ENCODE peak calls at places on chromosomes 16 and 17, in ten cellular contexts. One of them, this sample, is unnamed.
A peak's percentile ranks its signal among the peaks of the same experiment; 100 is the strongest.

GRCh38 chr16:85969159-85969558 is 70.2 kb downstream of the IRF8 start:
- DNase-seq in esophagus muscularis mucosa: no peak
- DNase-seq in Peyer's patch: no peak
- DNase-seq in neural crest cell: no peak
- DNase-seq in gastrocnemius medialis: no peak
- DNase-seq in fibroblast of lung: peak; percentile 80
- DNase-seq in fibroblast of the aortic adventitia: peak; percentile 46
- DNase-seq in GM13977: no peak
- DNase-seq in nephron progenitor cell: no peak
- DNase-seq in PC-3: no peak
- DNase-seq in this sample: no peak

GRCh38 chr17:38464723-38465419 is 36.6 kb downstream of the ARHGAP23 start:
- DNase-seq in fibroblast of lung: peak; percentile 96
- DNase-seq in neural crest cell: no peak
- DNase-seq in esophagus muscularis mucosa: peak; percentile 95
- DNase-seq in gastrocnemius medialis: peak; percentile 55
- DNase-seq in PC-3: no peak
- DNase-seq in GM13977: peak; percentile 6
- DNase-seq in fibroblast of the aortic adventitia: peak; percentile 96
- DNase-seq in nephron progenitor cell: peak; percentile 71
- DNase-seq in Peyer's patch: peak; percentile 75
- DNase-seq in this sample: no peak

GRCh38 chr17:56594528-56595418 is 1.3 kb downstream of the NOG start:
- DNase-seq in fibroblast of the aortic adventitia: no peak
- DNase-seq in fibroblast of lung: peak; percentile 30
- DNase-seq in esophagus muscularis mucosa: no peak
- DNase-seq in neural crest cell: peak; percentile 40
- DNase-seq in PC-3: peak; percentile 56
- DNase-seq in gastrocnemius medialis: peak; percentile 19
- DNase-seq in nephron progenitor cell: no peak
- DNase-seq in GM13977: peak; percentile 48
- DNase-seq in Peyer's patch: peak; percentile 46
- DNase-seq in this sample: peak; percentile 21

GRCh38 chr16:64343061-64343819 is 778.6 kb downstream of the CDH11 start:
- DNase-seq in fibroblast of lung: no peak
- DNase-seq in gastrocnemius medialis: no peak
- DNase-seq in nephron progenitor cell: no peak
- DNase-seq in PC-3: no peak
- DNase-seq in fibroblast of the aortic adventitia: no peak
- DNase-seq in Peyer's patch: no peak
- DNase-seq in esophagus muscularis mucosa: no peak
- DNase-seq in neural crest cell: no peak
- DNase-seq in GM13977: no peak
- DNase-seq in this sample: no peak

GRCh38 chr17:27535178-27535928 is 79.1 kb downstream of the KSR1 start:
- DNase-seq in GM13977: no peak
- DNase-seq in gastrocnemius medialis: no peak
- DNase-seq in neural crest cell: no peak
- DNase-seq in fibroblast of the aortic adventitia: no peak
- DNase-seq in fibroblast of lung: peak; percentile 27
- DNase-seq in Peyer's patch: peak; percentile 75
- DNase-seq in PC-3: no peak
- DNase-seq in nephron progenitor cell: no peak
- DNase-seq in esophagus muscularis mucosa: no peak
- DNase-seq in this sample: no peak

GRCh38 chr17:31523862-31524730 is 132.6 kb downstream of the RAB11FIP4 start:
- DNase-seq in fibroblast of lung: no peak
- DNase-seq in gastrocnemius medialis: no peak
- DNase-seq in nephron progenitor cell: no peak
- DNase-seq in neural crest cell: no peak
- DNase-seq in fibroblast of the aortic adventitia: no peak
- DNase-seq in Peyer's patch: no peak
- DNase-seq in PC-3: no peak
- DNase-seq in GM13977: no peak
- DNase-seq in esophagus muscularis mucosa: no peak
- DNase-seq in this sample: no peak

GRCh38 chr17:41768682-41769288 is 17.7 kb downstream of the JUP start:
- DNase-seq in neural crest cell: no peak
- DNase-seq in Peyer's patch: no peak
- DNase-seq in PC-3: no peak
- DNase-seq in fibroblast of the aortic adventitia: no peak
- DNase-seq in esophagus muscularis mucosa: no peak
- DNase-seq in fibroblast of lung: no peak
- DNase-seq in nephron progenitor cell: no peak
- DNase-seq in gastrocnemius medialis: no peak
- DNase-seq in GM13977: no peak
- DNase-seq in this sample: no peak

GRCh38 chr17:4026255-4026654 is 62.0 kb upstream of the ATP2A3 start:
- DNase-seq in esophagus muscularis mucosa: no peak
- DNase-seq in GM13977: no peak
- DNase-seq in fibroblast of lung: no peak
- DNase-seq in nephron progenitor cell: no peak
- DNase-seq in neural crest cell: no peak
- DNase-seq in Peyer's patch: no peak
- DNase-seq in fibroblast of the aortic adventitia: no peak
- DNase-seq in PC-3: no peak
- DNase-seq in gastrocnemius medialis: no peak
- DNase-seq in this sample: no peak

GRCh38 chr16:59148312-59148711 is 414.2 kb upstream of the GOT2 start:
- DNase-seq in neural crest cell: no peak
- DNase-seq in gastrocnemius medialis: no peak
- DNase-seq in fibroblast of the aortic adventitia: no peak
- DNase-seq in Peyer's patch: no peak
- DNase-seq in nephron progenitor cell: no peak
- DNase-seq in PC-3: no peak
- DNase-seq in esophagus muscularis mucosa: no peak
- DNase-seq in GM13977: no peak
- DNase-seq in fibroblast of lung: no peak
- DNase-seq in this sample: no peak

GRCh38 chr17:32112416-32112815 is 29.9 kb upstream of the RHOT1 start:
- DNase-seq in fibroblast of lung: no peak
- DNase-seq in gastrocnemius medialis: no peak
- DNase-seq in fibroblast of the aortic adventitia: no peak
- DNase-seq in PC-3: no peak
- DNase-seq in neural crest cell: no peak
- DNase-seq in esophagus muscularis mucosa: no peak
- DNase-seq in GM13977: no peak
- DNase-seq in nephron progenitor cell: no peak
- DNase-seq in Peyer's patch: no peak
- DNase-seq in this sample: no peak

GRCh38 chr16:660459-661183 is 7.3 kb upstream of the RHOT2 start:
- DNase-seq in fibroblast of lung: peak; percentile 60
- DNase-seq in fibroblast of the aortic adventitia: peak; percentile 89
- DNase-seq in gastrocnemius medialis: peak; percentile 66
- DNase-seq in GM13977: peak; percentile 98
- DNase-seq in Peyer's patch: peak; percentile 94
- DNase-seq in nephron progenitor cell: peak; percentile 88
- DNase-seq in esophagus muscularis mucosa: peak; percentile 97
- DNase-seq in neural crest cell: peak; percentile 75
- DNase-seq in PC-3: peak; percentile 79
- DNase-seq in this sample: peak; percentile 69

GRCh38 chr17:28741358-28742349 is 2.2 kb upstream of the TRAF4 start:
- DNase-seq in Peyer's patch: peak; percentile 75
- DNase-seq in esophagus muscularis mucosa: no peak
- DNase-seq in GM13977: no peak
- DNase-seq in gastrocnemius medialis: no peak
- DNase-seq in nephron progenitor cell: no peak
- DNase-seq in fibroblast of the aortic adventitia: no peak
- DNase-seq in neural crest cell: no peak
- DNase-seq in fibroblast of lung: no peak
- DNase-seq in PC-3: no peak
- DNase-seq in this sample: no peak

GRCh38 chr17:31696184-31696602 is 162.9 kb downstream of the COPRS start:
- DNase-seq in neural crest cell: peak; percentile 27
- DNase-seq in fibroblast of the aortic adventitia: peak; percentile 99
- DNase-seq in Peyer's patch: peak; percentile 58
- DNase-seq in fibroblast of lung: peak; percentile 95
- DNase-seq in PC-3: no peak
- DNase-seq in esophagus muscularis mucosa: peak; percentile 96
- DNase-seq in gastrocnemius medialis: peak; percentile 61
- DNase-seq in nephron progenitor cell: peak; percentile 66
- DNase-seq in GM13977: no peak
- DNase-seq in this sample: no peak

GRCh38 chr17:6495450-6496115 is 51.3 kb downstream of the PIMREG start:
- DNase-seq in PC-3: no peak
- DNase-seq in fibroblast of the aortic adventitia: no peak
- DNase-seq in Peyer's patch: peak; percentile 15
- DNase-seq in GM13977: no peak
- DNase-seq in fibroblast of lung: no peak
- DNase-seq in nephron progenitor cell: no peak
- DNase-seq in gastrocnemius medialis: no peak
- DNase-seq in neural crest cell: no peak
- DNase-seq in esophagus muscularis mucosa: no peak
- DNase-seq in this sample: no peak
- TF ChIP-seq CTCF in PC-3: no peak
- TF ChIP-seq CTCF in fibroblast of the aortic adventitia: no peak
- TF ChIP-seq CTCF in Peyer's patch: no peak
- TF ChIP-seq CTCF in GM13977: peak; percentile 26
- TF ChIP-seq CTCF in fibroblast of lung: no peak
- TF ChIP-seq CTCF in nephron progenitor cell: peak; percentile 8
- TF ChIP-seq CTCF in gastrocnemius medialis: no peak
- TF ChIP-seq CTCF in neural crest cell: no peak
- TF ChIP-seq CTCF in esophagus muscularis mucosa: no peak
- TF ChIP-seq CTCF in this sample: no peak

GRCh38 chr16:27367463-27368357 is 34.3 kb upstream of the IL21R start:
- DNase-seq in esophagus muscularis mucosa: peak; percentile 96
- DNase-seq in gastrocnemius medialis: peak; percentile 32
- DNase-seq in GM13977: peak; percentile 81
- DNase-seq in fibroblast of lung: peak; percentile 46
- DNase-seq in Peyer's patch: peak; percentile 93
- DNase-seq in PC-3: peak; percentile 71
- DNase-seq in fibroblast of the aortic adventitia: peak; percentile 73
- DNase-seq in neural crest cell: peak; percentile 52
- DNase-seq in nephron progenitor cell: peak; percentile 71
- DNase-seq in this sample: peak; percentile 72

GRCh38 chr16:27369806-27370205 is 32.2 kb upstream of the IL21R start:
- DNase-seq in Peyer's patch: peak; percentile 70
- DNase-seq in esophagus muscularis mucosa: no peak
- DNase-seq in neural crest cell: no peak
- DNase-seq in nephron progenitor cell: no peak
- DNase-seq in PC-3: peak; percentile 4
- DNase-seq in fibroblast of lung: peak; percentile 57
- DNase-seq in fibroblast of the aortic adventitia: peak; percentile 28
- DNase-seq in gastrocnemius medialis: no peak
- DNase-seq in GM13977: no peak
- DNase-seq in this sample: no peak

GRCh38 chr16:27370318-27370717 is 31.7 kb upstream of the IL21R start:
- DNase-seq in Peyer's patch: no peak
- DNase-seq in esophagus muscularis mucosa: no peak
- DNase-seq in GM13977: no peak
- DNase-seq in neural crest cell: no peak
- DNase-seq in gastrocnemius medialis: no peak
- DNase-seq in fibroblast of the aortic adventitia: no peak
- DNase-seq in nephron progenitor cell: no peak
- DNase-seq in fibroblast of lung: no peak
- DNase-seq in PC-3: no peak
- DNase-seq in this sample: no peak

GRCh38 chr16:27366687-27367462 is 35.1 kb upstream of the IL21R start:
- DNase-seq in fibroblast of the aortic adventitia: no peak
- DNase-seq in neural crest cell: no peak
- DNase-seq in fibroblast of lung: no peak
- DNase-seq in Peyer's patch: no peak
- DNase-seq in nephron progenitor cell: no peak
- DNase-seq in gastrocnemius medialis: no peak
- DNase-seq in GM13977: peak; percentile 48
- DNase-seq in esophagus muscularis mucosa: no peak
- DNase-seq in PC-3: no peak
- DNase-seq in this sample: no peak

DNA sequence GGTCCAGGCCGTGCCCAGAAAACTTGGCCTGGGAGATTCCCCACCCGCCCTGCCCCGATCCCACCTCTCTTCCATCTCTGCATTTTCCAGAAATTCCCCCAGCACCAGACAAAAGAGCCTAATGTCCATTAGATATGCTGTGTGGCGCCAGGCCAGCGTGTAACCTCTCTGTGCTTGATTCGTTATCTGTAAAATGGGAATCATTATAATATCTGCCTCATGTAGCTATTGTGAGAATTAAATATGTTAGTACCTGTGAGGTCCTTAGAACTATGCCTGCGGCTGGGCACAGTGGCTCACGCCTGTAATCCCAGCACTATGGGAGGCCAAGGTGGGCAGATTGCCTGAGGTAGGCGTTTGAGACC is 33.6 kb upstream of the IL21R start:
- DNase-seq in gastrocnemius medialis: no peak
- DNase-seq in PC-3: no peak
- DNase-seq in neural crest cell: no peak
- DNase-seq in Peyer's patch: no peak
- DNase-seq in GM13977: no peak
- DNase-seq in esophagus muscularis mucosa: no peak
- DNase-seq in nephron progenitor cell: no peak
- DNase-seq in fibroblast of the aortic adventitia: no peak
- DNase-seq in fibroblast of lung: no peak
- DNase-seq in this sample: no peak
- TF ChIP-seq CTCF in gastrocnemius medialis: no peak
- TF ChIP-seq CTCF in PC-3: no peak
- TF ChIP-seq CTCF in neural crest cell: no peak
- TF ChIP-seq CTCF in Peyer's patch: no peak
- TF ChIP-seq CTCF in GM13977: no peak
- TF ChIP-seq CTCF in esophagus muscularis mucosa: no peak
- TF ChIP-seq CTCF in nephron progenitor cell: no peak
- TF ChIP-seq CTCF in fibroblast of the aortic adventitia: no peak
- TF ChIP-seq CTCF in fibroblast of lung: no peak
- TF ChIP-seq CTCF in this sample: no peak

GRCh38 chr17:71511266-71511995 is 609.4 kb upstream of the SOX9 start:
- DNase-seq in esophagus muscularis mucosa: no peak
- DNase-seq in neural crest cell: no peak
- DNase-seq in fibroblast of lung: no peak
- DNase-seq in nephron progenitor cell: no peak
- DNase-seq in gastrocnemius medialis: no peak
- DNase-seq in GM13977: no peak
- DNase-seq in Peyer's patch: peak; percentile 52
- DNase-seq in fibroblast of the aortic adventitia: no peak
- DNase-seq in PC-3: no peak
- DNase-seq in this sample: no peak
- TF ChIP-seq CTCF in esophagus muscularis mucosa: no peak
- TF ChIP-seq CTCF in neural crest cell: no peak
- TF ChIP-seq CTCF in fibroblast of lung: no peak
- TF ChIP-seq CTCF in nephron progenitor cell: no peak
- TF ChIP-seq CTCF in gastrocnemius medialis: no peak
- TF ChIP-seq CTCF in GM13977: no peak
- TF ChIP-seq CTCF in Peyer's patch: no peak
- TF ChIP-seq CTCF in fibroblast of the aortic adventitia: no peak
- TF ChIP-seq CTCF in PC-3: no peak
- TF ChIP-seq CTCF in this sample: no peak

DNA sequence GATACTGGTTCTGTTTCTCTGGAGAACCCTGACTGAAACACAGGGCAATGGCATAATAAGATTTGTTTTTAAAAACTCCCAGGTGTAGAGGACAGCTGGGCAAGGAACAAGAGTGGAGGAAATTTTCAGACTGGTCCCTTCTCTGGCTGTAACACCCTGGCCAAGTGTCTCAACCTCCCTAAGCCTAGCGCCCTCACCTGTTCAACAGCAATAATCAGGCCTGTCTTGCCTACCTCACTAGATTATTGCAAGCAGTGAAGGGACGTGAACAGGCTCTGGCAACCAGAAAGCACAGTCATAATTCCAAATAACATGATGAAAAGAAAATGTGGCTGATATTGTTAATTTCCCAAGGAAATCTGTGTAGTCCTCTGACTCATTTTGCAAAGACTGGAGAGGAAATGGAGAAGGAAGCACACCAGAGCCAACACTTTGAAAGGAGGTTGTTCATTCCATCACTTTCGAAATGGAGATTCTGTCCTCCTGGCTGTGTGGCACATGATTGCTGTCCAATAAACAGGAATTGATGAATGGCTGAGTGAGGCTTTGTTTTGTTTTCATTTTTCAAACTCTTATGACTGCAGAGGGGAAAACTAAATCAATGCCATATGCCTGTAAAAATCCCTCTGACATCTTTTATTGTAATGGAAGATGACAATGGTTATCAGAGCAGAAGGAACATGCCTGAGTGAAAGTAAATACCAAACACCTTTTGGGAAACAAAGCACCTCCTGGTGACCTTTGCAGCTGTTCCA is 87.4 kb upstream of the HLF start:
- DNase-seq in PC-3: peak; percentile 41
- DNase-seq in fibroblast of the aortic adventitia: peak; percentile 39
- DNase-seq in nephron progenitor cell: no peak
- DNase-seq in Peyer's patch: no peak
- DNase-seq in esophagus muscularis mucosa: no peak
- DNase-seq in GM13977: no peak
- DNase-seq in gastrocnemius medialis: no peak
- DNase-seq in neural crest cell: no peak
- DNase-seq in fibroblast of lung: no peak
- DNase-seq in this sample: no peak
- TF ChIP-seq CTCF in PC-3: peak; percentile 66
- TF ChIP-seq CTCF in fibroblast of the aortic adventitia: no peak
- TF ChIP-seq CTCF in nephron progenitor cell: no peak
- TF ChIP-seq CTCF in Peyer's patch: no peak
- TF ChIP-seq CTCF in esophagus muscularis mucosa: no peak
- TF ChIP-seq CTCF in GM13977: peak; percentile 32
- TF ChIP-seq CTCF in gastrocnemius medialis: no peak
- TF ChIP-seq CTCF in neural crest cell: no peak
- TF ChIP-seq CTCF in fibroblast of lung: no peak
- TF ChIP-seq CTCF in this sample: no peak